ENCODE peak calls at places on chromosomes 13 and 19, in seven cellular contexts. Y is omental fat pad, P is choroid plexus epithelial cell, L is sigmoid colon, M is A549, Q is lower leg skin, V is nephron progenitor cell. N is an unnamed sample.

GRCh38 chr19:3343619-3344502 is 22.5 kb upstream of the NFIC start:
- DNase-seq in L (peak; percentile 96), M (peak; percentile 93), V (no peak), P (peak; percentile 89), Y (peak; percentile 69), Q (peak; percentile 89), N (no peak)

GRCh38 chr13:46149272-46150133 is 32.5 kb downstream of the LCP1 start:
- DNase-seq in Q (no peak), M (no peak), Y (no peak), V (no peak), L (no peak), P (peak; percentile 85), N (no peak)

GRCh38 chr13:98598043-98598442 is 21.1 kb upstream of the STK24 start:
- DNase-seq in L (no peak), M (no peak), P (peak; percentile 44), Q (no peak), Y (no peak), V (no peak), N (no peak)

GRCh38 chr13:112456138-112457056 is 80.2 kb downstream of the SPACA7 start:
- DNase-seq in V (no peak), M (no peak), P (no peak), L (no peak), Y (no peak), Q (no peak), N (no peak)

GRCh38 chr19:47598407-47599349 is 10.3 kb upstream of the BICRA start:
- DNase-seq in M (peak; percentile 98), Q (peak; percentile 66), V (no peak), L (peak; percentile 92), Y (no peak), P (peak; percentile 97), N (no peak)

GRCh38 chr13:43180036-43180660 is 156.8 kb downstream of the DNAJC15 start:
- DNase-seq in L (no peak), P (no peak), V (no peak), Q (no peak), Y (no peak), M (no peak), N (no peak)

GRCh38 chr19:39497850-39498261 is 891 bp upstream of the DLL3 start:
- DNase-seq in V (peak; percentile 78), Y (no peak), L (no peak), Q (no peak), P (peak; percentile 41), M (no peak), N (peak; percentile 37)

GRCh38 chr19:3751236-3751635 is 10.3 kb downstream of the APBA3 start:
- DNase-seq in L (no peak), V (no peak), Y (no peak), P (no peak), M (no peak), Q (no peak), N (no peak)

GRCh38 chr13:24511019-24511823 is 1.4 kb downstream of the PARP4 start:
- DNase-seq in Q (no peak), P (peak; percentile 94), M (peak; percentile 25), Y (no peak), L (no peak), V (no peak), N (no peak)

GRCh38 chr13:113862766-113863510 is 938 bp downstream of the GAS6 start:
- DNase-seq in Y (peak; percentile 29), L (no peak), P (peak; percentile 24), Q (no peak), M (peak; percentile 32), V (peak; percentile 53), N (no peak)

GRCh38 chr13:52879950-52880650 is 31.7 kb upstream of the PCDH8 start:
- DNase-seq in M (no peak), L (no peak), V (no peak), Q (no peak), Y (no peak), P (no peak), N (no peak)

GRCh38 chr13:44930280-44930679 is 59.0 kb downstream of the NUFIP1 start:
- DNase-seq in V (no peak), P (no peak), Q (no peak), L (no peak), Y (no peak), M (no peak), N (no peak)

GRCh38 chr19:2652504-2653099 is 49.9 kb downstream of the GNG7 start:
- DNase-seq in V (no peak), P (no peak), Q (no peak), Y (no peak), L (no peak), M (no peak), N (no peak)

GRCh38 chr19:4717191-4717965 is 6.3 kb downstream of the DPP9 start:
- DNase-seq in P (peak; percentile 97), L (no peak), V (no peak), M (peak; percentile 61), Q (no peak), Y (no peak), N (no peak)

GRCh38 chr13:26998265-26998664 is 173.3 kb downstream of the USP12 start:
- DNase-seq in Q (no peak), P (no peak), L (no peak), M (no peak), Y (no peak), V (no peak), N (no peak)

GRCh38 chr19:13097331-13098258 is 5.1 kb downstream of the LYL1 start:
- DNase-seq in Y (peak; percentile 51), Q (no peak), V (peak; percentile 32), P (no peak), M (no peak), L (peak; percentile 87), N (no peak)

GRCh38 chr13:93279982-93280381 is 53.4 kb downstream of the GPC6 start:
- DNase-seq in M (no peak), V (no peak), Y (no peak), P (no peak), Q (no peak), L (no peak), N (no peak)

GRCh38 chr19:52923782-52924593 is 760 bp upstream of the ZNF888 start:
- DNase-seq in M (no peak), P (peak; percentile 19), Q (peak; percentile 23), V (no peak), L (peak; percentile 82), Y (no peak), N (no peak)

GRCh38 chr13:113880651-113881611 is 17.1 kb upstream of the GAS6 start:
- DNase-seq in M (no peak), L (no peak), P (no peak), Q (peak; percentile 14), Y (no peak), V (no peak), N (no peak)

GRCh38 chr19:39704181-39705044 is at the start of gene LGALS14:
- DNase-seq in Q (no peak), V (no peak), L (no peak), Y (no peak), M (no peak), P (no peak), N (no peak)

GRCh38 chr13:97429681-97430081 is 4.3 kb upstream of the RAP2A start:
- DNase-seq in M (no peak), L (no peak), P (peak; percentile 30), Q (peak; percentile 16), V (no peak), Y (no peak), N (no peak)

GRCh38 chr19:7947939-7948338 is 4.5 kb upstream of the TIMM44 start:
- DNase-seq in Y (no peak), M (no peak), Q (no peak), V (no peak), P (peak; percentile 39), L (no peak), N (no peak)

GRCh38 chr19:24140099-24140498 is 53.1 kb downstream of the ZNF254 start:
- DNase-seq in Q (no peak), M (no peak), V (no peak), P (peak; percentile 96), Y (no peak), L (no peak), N (no peak)

GRCh38 chr19:4052993-4053422 is 13.7 kb downstream of the ZBTB7A start:
- DNase-seq in M (no peak), L (no peak), P (no peak), Y (no peak), V (no peak), Q (no peak), N (no peak)

GRCh38 chr13:53105477-53105876 is 76.9 kb downstream of the OLFM4 start:
- DNase-seq in P (no peak), Q (no peak), V (no peak), Y (no peak), L (no peak), M (no peak), N (no peak)

GRCh38 chr13:94716016-94716415 is 3.7 kb upstream of the SOX21 start:
- DNase-seq in Q (no peak), V (no peak), M (no peak), L (no peak), P (peak; percentile 28), Y (no peak), N (no peak)
- TF ChIP-seq CTCF in Q (no peak), V (peak; percentile 16), M (peak; percentile 32), L (no peak), P (peak; percentile 43), Y (no peak), N (peak; percentile 42)

DNA sequence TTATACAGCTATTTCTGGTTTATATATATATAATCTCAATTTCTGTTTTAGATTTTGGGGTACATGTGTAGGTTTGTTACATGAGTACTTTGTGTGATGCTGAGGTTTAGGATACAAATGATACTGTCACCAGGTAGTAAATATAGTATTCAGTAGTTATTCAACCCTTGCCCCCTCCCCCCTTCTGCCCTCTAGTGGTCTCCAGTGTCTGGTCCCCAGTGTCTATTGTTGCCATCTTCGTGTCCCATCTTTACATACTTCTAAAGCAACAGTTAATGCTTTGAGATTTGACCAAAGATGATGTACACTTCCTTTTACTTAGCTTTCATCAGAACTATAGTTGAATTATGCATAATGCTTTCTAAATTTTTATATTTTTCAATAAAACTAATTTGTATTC is 1623.4 kb upstream of the PRR20A start:
- DNase-seq in Y (no peak), V (no peak), L (no peak), M (no peak), P (no peak), Q (no peak), N (no peak)
- TF ChIP-seq CTCF in Y (no peak), V (no peak), L (no peak), M (no peak), P (no peak), Q (no peak), N (peak; percentile 48)

GRCh38 chr19:51799311-51799997 is 4.5 kb downstream of the FPR3 start:
- DNase-seq in Q (peak; percentile 87), V (no peak), M (no peak), P (peak; percentile 100), L (peak; percentile 90), Y (peak; percentile 58), N (no peak)
- TF ChIP-seq CTCF in Q (no peak), V (no peak), M (no peak), P (peak; percentile 36), L (no peak), Y (no peak), N (no peak)

DNA sequence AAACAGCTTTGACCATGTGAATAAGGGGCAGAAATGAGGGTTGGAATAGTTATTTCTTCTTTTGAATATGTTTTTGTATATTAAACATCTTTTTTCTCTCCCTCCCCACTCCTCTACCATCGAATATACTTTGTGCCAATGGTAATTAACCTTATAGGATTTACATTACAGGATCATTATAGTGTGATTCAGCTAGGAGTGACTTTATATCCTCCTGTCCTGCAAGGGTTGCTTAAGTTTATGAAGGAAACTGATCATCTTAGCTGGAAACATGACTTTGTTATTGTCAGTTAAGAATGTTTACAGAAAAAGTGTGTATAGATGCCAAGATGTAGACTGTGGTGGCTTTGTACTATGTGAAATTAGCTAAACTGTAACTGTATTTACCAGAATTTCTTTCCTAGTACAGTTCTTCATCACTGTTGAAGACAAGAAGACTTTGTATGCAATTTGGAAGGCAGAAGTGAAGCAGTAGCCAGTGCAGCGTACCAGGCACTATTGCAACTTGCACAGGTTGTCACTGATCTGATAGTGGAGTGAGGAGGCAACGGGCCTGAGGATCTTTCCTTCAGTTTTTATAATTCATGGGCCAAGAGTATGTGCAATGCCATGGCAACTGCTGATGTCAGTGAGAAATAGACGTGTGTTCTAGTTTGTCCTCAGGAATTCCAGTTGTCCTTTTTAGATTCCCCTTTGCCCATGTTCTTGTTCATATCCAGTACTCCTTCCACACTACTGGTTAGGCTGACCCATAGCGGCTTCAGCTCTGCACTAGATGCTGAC is 8.2 kb upstream of the PAN3 start:
- DNase-seq in Q (no peak), V (no peak), Y (no peak), P (no peak), L (no peak), M (no peak), N (no peak)
- TF ChIP-seq CTCF in Q (no peak), V (no peak), Y (no peak), P (no peak), L (no peak), M (no peak), N (no peak)